ENCODE peak calls at places on chromosomes 6 and 20, in eight cellular contexts. I is sigmoid colon, Y is stomach, P is SK-N-SH, B is prostate gland, K is K562, Q is HCT116, T is Panc1. W is an unnamed sample.

GRCh38 chr20:23103284-23104018 is 17.3 kb upstream of the CD93 start:
- DNase-seq in I (no peak), Y (no peak), P (no peak), B (no peak), K (no peak), Q (no peak), T (no peak), W (peak; percentile 54)

GRCh38 chr20:8601542-8601912 is 467.4 kb upstream of the PLCB4 start:
- DNase-seq in I (no peak), Y (no peak), P (no peak), B (no peak), K (no peak), Q (no peak), T (no peak), W (no peak)

GRCh38 chr6:52376763-52377162 is 14.8 kb downstream of the PAQR8 start:
- DNase-seq in I (no peak), Y (no peak), P (no peak), B (no peak), K (no peak), Q (no peak), T (no peak), W (no peak)

GRCh38 chr6:105364243-105364642 is 38.6 kb downstream of the PREP start:
- DNase-seq in I (no peak), Y (no peak), P (peak; percentile 22), B (no peak), K (no peak), Q (no peak), T (no peak), W (no peak)

GRCh38 chr6:24720131-24720603 is 1.2 kb upstream of the C6orf62 start:
- DNase-seq in I (peak; percentile 84), Y (peak; percentile 67), P (peak; percentile 56), B (peak; percentile 12), K (peak; percentile 74), Q (no peak), T (no peak), W (peak; percentile 95)

GRCh38 chr6:47258724-47259347 is 50.9 kb downstream of the TNFRSF21 start:
- DNase-seq in I (no peak), Y (no peak), P (peak; percentile 10), B (no peak), K (no peak), Q (no peak), T (no peak), W (no peak)

GRCh38 chr20:38143238-38143645 is 21.8 kb downstream of the TGM2 start:
- DNase-seq in I (no peak), Y (no peak), P (peak; percentile 55), B (no peak), K (no peak), Q (no peak), T (no peak), W (no peak)

GRCh38 chr6:30006170-30007131 is 54.6 kb upstream of the POLR1H start:
- DNase-seq in I (peak; percentile 72), Y (peak; percentile 35), P (peak; percentile 19), B (peak; percentile 39), K (no peak), Q (no peak), T (no peak), W (peak; percentile 78)

GRCh38 chr6:11989376-11989775 is 22.7 kb upstream of the HIVEP1 start:
- DNase-seq in I (no peak), Y (no peak), P (no peak), B (no peak), K (no peak), Q (no peak), T (no peak), W (no peak)

GRCh38 chr6:56710967-56711366 is 68.3 kb upstream of the DST start:
- DNase-seq in I (no peak), Y (no peak), P (no peak), B (no peak), K (no peak), Q (no peak), T (no peak), W (no peak)

GRCh38 chr6:56708810-56709597 is 66.3 kb upstream of the DST start:
- DNase-seq in I (no peak), Y (no peak), P (peak; percentile 39), B (no peak), K (peak; percentile 45), Q (peak; percentile 66), T (no peak), W (no peak)

GRCh38 chr6:56713285-56713684 is 70.6 kb upstream of the DST start:
- DNase-seq in I (peak; percentile 78), Y (peak; percentile 50), P (no peak), B (no peak), K (no peak), Q (peak; percentile 77), T (peak; percentile 82), W (no peak)

GRCh38 chr6:56706981-56707726 is 64.5 kb upstream of the DST start:
- DNase-seq in I (no peak), Y (no peak), P (no peak), B (no peak), K (no peak), Q (no peak), T (no peak), W (no peak)

DNA sequence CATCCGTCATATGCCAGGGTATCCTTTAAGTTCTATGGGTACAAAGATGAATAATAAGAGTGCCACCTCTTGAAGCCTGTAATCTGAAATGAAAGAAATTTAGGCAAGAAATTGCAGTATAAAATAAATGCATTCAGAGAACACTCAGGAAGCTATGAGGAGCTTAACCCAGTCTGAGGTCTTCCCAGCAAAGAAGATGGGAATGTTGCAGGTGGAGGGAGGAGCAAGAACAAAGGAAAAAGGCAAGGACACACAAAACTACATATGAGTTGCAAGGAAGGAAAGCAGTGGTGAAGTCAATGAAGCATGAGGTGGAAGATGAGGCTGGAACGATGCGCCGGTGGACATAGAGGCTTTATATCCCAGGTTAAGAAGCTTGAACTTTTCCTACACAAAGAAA is 67.0 kb upstream of the DST start:
- DNase-seq in I (no peak), Y (no peak), P (no peak), B (no peak), K (no peak), Q (no peak), T (no peak), W (no peak)
- TF ChIP-seq POLR2AphosphoS5 in I (no peak), Y (no peak), P (no peak), B (no peak), K (no peak), Q (no peak), T (no peak), W (no peak)

GRCh38 chr6:111862727-111863126 is 10.5 kb downstream of the FYN start:
- DNase-seq in I (no peak), Y (no peak), P (no peak), B (no peak), K (no peak), Q (no peak), T (no peak), W (no peak)
- H3K4me1 ChIP-seq in I (peaks cover 51% of the 10 kb centered on the region), Y (peaks cover 6% of the 10 kb centered on the region), P (no peaks in the 10 kb centered on the region), B (peaks cover 5% of the 10 kb centered on the region), K (no peaks in the 10 kb centered on the region), Q (no peaks in the 10 kb centered on the region), T (no peaks in the 10 kb centered on the region), W (peaks cover 100% of the 10 kb centered on the region)

GRCh38 chr6:131823276-131823902 is 15.6 kb downstream of the ENPP1 start:
- DNase-seq in I (no peak), Y (no peak), P (no peak), B (no peak), K (no peak), Q (no peak), T (no peak), W (no peak)

GRCh38 chr6:131825946-131826345 is 18.1 kb downstream of the ENPP1 start:
- DNase-seq in I (no peak), Y (no peak), P (no peak), B (no peak), K (no peak), Q (no peak), T (no peak), W (no peak)

GRCh38 chr6:131819507-131820228 is 11.8 kb downstream of the ENPP1 start:
- DNase-seq in I (no peak), Y (no peak), P (no peak), B (no peak), K (peak; percentile 13), Q (no peak), T (no peak), W (no peak)

GRCh38 chr6:131822119-131822518 is 14.3 kb downstream of the ENPP1 start:
- DNase-seq in I (no peak), Y (no peak), P (no peak), B (no peak), K (no peak), Q (no peak), T (no peak), W (no peak)

GRCh38 chr6:131821408-131821807 is 13.6 kb downstream of the ENPP1 start:
- DNase-seq in I (no peak), Y (no peak), P (no peak), B (no peak), K (no peak), Q (no peak), T (no peak), W (no peak)
- H3K27ac ChIP-seq in I (no peak overlapping the region), Y (no peak overlapping the region), P (no peak overlapping the region), B (no peak overlapping the region), K (no peak overlapping the region), Q (no peak overlapping the region), T (no peak overlapping the region), W (no peak overlapping the region)

DNA sequence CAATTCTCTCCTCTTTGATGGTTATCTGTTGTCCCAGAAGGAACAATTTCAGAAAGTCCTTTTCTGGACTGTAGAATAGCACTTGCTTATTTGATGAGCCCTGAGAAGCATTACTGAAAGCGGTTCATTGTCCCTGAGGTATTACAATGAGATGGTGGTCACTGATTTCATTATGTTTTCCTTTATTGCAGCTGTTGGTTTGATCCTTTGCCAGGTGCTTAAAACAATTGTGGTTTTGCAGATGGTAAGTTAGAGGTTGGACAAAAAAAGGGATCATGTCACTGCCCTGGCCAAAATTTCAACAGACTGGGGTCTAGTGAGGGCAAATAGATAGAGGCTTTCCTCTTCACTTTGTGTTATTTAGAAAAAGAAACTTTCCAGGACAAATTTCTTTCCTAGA is 61.9 kb downstream of the ESR1 start:
- DNase-seq in I (no peak), Y (no peak), P (no peak), B (no peak), K (no peak), Q (no peak), T (no peak), W (no peak)
- TF ChIP-seq POLR2AphosphoS5 in I (no peak), Y (no peak), P (no peak), B (no peak), K (no peak), Q (no peak), T (no peak), W (no peak)

GRCh38 chr6:106518748-106519147 is 110.5 kb downstream of the RTN4IP1 start:
- DNase-seq in I (no peak), Y (no peak), P (no peak), B (no peak), K (no peak), Q (no peak), T (no peak), W (no peak)

GRCh38 chr6:106519460-106520394 is 109.6 kb downstream of the RTN4IP1 start:
- DNase-seq in I (peak; percentile 72), Y (peak; percentile 50), P (no peak), B (peak; percentile 33), K (peak; percentile 77), Q (peak; percentile 42), T (peak; percentile 76), W (peak; percentile 93)

GRCh38 chr6:106516629-106517028 is 112.7 kb downstream of the RTN4IP1 start:
- DNase-seq in I (no peak), Y (no peak), P (no peak), B (no peak), K (no peak), Q (no peak), T (no peak), W (no peak)

GRCh38 chr6:106520711-106521367 is 108.5 kb downstream of the RTN4IP1 start:
- DNase-seq in I (no peak), Y (peak; percentile 50), P (no peak), B (no peak), K (peak; percentile 88), Q (no peak), T (no peak), W (peak; percentile 91)

GRCh38 chr6:106517699-106518098 is 111.6 kb downstream of the RTN4IP1 start:
- DNase-seq in I (no peak), Y (no peak), P (no peak), B (no peak), K (no peak), Q (no peak), T (no peak), W (no peak)
- H3K4me1 ChIP-seq in I (peaks cover 23% of the 10 kb centered on the region), Y (no peaks in the 10 kb centered on the region), P (peaks cover 18% of the 10 kb centered on the region), B (peaks cover 4% of the 10 kb centered on the region), K (peaks cover 26% of the 10 kb centered on the region), Q (peaks cover 28% of the 10 kb centered on the region), T (peaks cover 74% of the 10 kb centered on the region), W (peaks cover 71% of the 10 kb centered on the region)

W was measured in spleen.